ENCODE peak calls at places on chromosomes 16 and 17, in six cellular contexts. One of them, this sample, is unnamed.
A peak's percentile ranks its signal among the peaks of the same experiment; 100 is the strongest.

GRCh38 chr17:35448214-35448898 is at the start of gene SLFN13:
- DNase-seq in CD8-positive, alpha-beta T cell: peak; percentile 91
- DNase-seq in mucosa of descending colon: peak; percentile 91
- DNase-seq in thoracic aorta: no peak
- DNase-seq in lower leg skin: peak; percentile 60
- DNase-seq in heart right ventricle: peak; percentile 88
- DNase-seq in this sample: peak; percentile 78

GRCh38 chr17:18356624-18357023 is 6.7 kb downstream of the SHMT1 start:
- DNase-seq in CD8-positive, alpha-beta T cell: no peak
- DNase-seq in mucosa of descending colon: no peak
- DNase-seq in thoracic aorta: no peak
- DNase-seq in heart right ventricle: peak; percentile 17
- DNase-seq in lower leg skin: peak; percentile 75
- DNase-seq in this sample: no peak

GRCh38 chr16:17084134-17084533 is 386.6 kb downstream of the XYLT1 start:
- DNase-seq in CD8-positive, alpha-beta T cell: no peak
- DNase-seq in lower leg skin: no peak
- DNase-seq in mucosa of descending colon: no peak
- DNase-seq in thoracic aorta: no peak
- DNase-seq in heart right ventricle: no peak
- DNase-seq in this sample: no peak

GRCh38 chr17:68706351-68706750 is 105.2 kb upstream of the FAM20A start:
- DNase-seq in CD8-positive, alpha-beta T cell: no peak
- DNase-seq in lower leg skin: no peak
- DNase-seq in heart right ventricle: no peak
- DNase-seq in thoracic aorta: no peak
- DNase-seq in mucosa of descending colon: no peak
- DNase-seq in this sample: no peak

GRCh38 chr16:4356820-4357219 is 5.7 kb upstream of the PAM16 start:
- DNase-seq in thoracic aorta: no peak
- DNase-seq in CD8-positive, alpha-beta T cell: peak; percentile 19
- DNase-seq in mucosa of descending colon: no peak
- DNase-seq in heart right ventricle: no peak
- DNase-seq in lower leg skin: no peak
- DNase-seq in this sample: no peak

GRCh38 chr17:19017804-19018599 is 13.4 kb upstream of the FAM83G start:
- DNase-seq in lower leg skin: no peak
- DNase-seq in thoracic aorta: no peak
- DNase-seq in CD8-positive, alpha-beta T cell: no peak
- DNase-seq in heart right ventricle: no peak
- DNase-seq in mucosa of descending colon: peak; percentile 51
- DNase-seq in this sample: no peak

GRCh38 chr17:16325964-16326363 is 27.3 kb downstream of the CENPV start:
- DNase-seq in lower leg skin: no peak
- DNase-seq in mucosa of descending colon: no peak
- DNase-seq in thoracic aorta: no peak
- DNase-seq in heart right ventricle: no peak
- DNase-seq in CD8-positive, alpha-beta T cell: no peak
- DNase-seq in this sample: no peak

GRCh38 chr17:6325741-6326140 is 109.2 kb downstream of the AIPL1 start:
- DNase-seq in lower leg skin: no peak
- DNase-seq in thoracic aorta: no peak
- DNase-seq in heart right ventricle: no peak
- DNase-seq in mucosa of descending colon: no peak
- DNase-seq in CD8-positive, alpha-beta T cell: no peak
- DNase-seq in this sample: no peak

GRCh38 chr17:76538281-76538931 is 897 bp upstream of the CYGB start:
- DNase-seq in mucosa of descending colon: peak; percentile 57
- DNase-seq in CD8-positive, alpha-beta T cell: no peak
- DNase-seq in thoracic aorta: no peak
- DNase-seq in lower leg skin: no peak
- DNase-seq in heart right ventricle: no peak
- DNase-seq in this sample: no peak

GRCh38 chr17:34075076-34075475 is 180.0 kb upstream of the CCL2 start:
- DNase-seq in thoracic aorta: no peak
- DNase-seq in mucosa of descending colon: no peak
- DNase-seq in CD8-positive, alpha-beta T cell: no peak
- DNase-seq in heart right ventricle: no peak
- DNase-seq in lower leg skin: no peak
- DNase-seq in this sample: no peak

GRCh38 chr16:69316595-69317034 is 5.5 kb downstream of the VPS4A start:
- DNase-seq in heart right ventricle: no peak
- DNase-seq in CD8-positive, alpha-beta T cell: no peak
- DNase-seq in thoracic aorta: no peak
- DNase-seq in mucosa of descending colon: no peak
- DNase-seq in lower leg skin: no peak
- DNase-seq in this sample: no peak

GRCh38 chr17:60354223-60354622 is 37.7 kb downstream of the USP32 start:
- DNase-seq in heart right ventricle: no peak
- DNase-seq in mucosa of descending colon: no peak
- DNase-seq in CD8-positive, alpha-beta T cell: no peak
- DNase-seq in lower leg skin: no peak
- DNase-seq in thoracic aorta: no peak
- DNase-seq in this sample: no peak

GRCh38 chr17:46977348-46977747 is 1.7 kb downstream of the RPRML start:
- DNase-seq in heart right ventricle: no peak
- DNase-seq in lower leg skin: no peak
- DNase-seq in CD8-positive, alpha-beta T cell: no peak
- DNase-seq in mucosa of descending colon: no peak
- DNase-seq in thoracic aorta: no peak
- DNase-seq in this sample: no peak
- TF ChIP-seq CTCF in heart right ventricle: peak; percentile 6
- TF ChIP-seq CTCF in lower leg skin: no peak
- TF ChIP-seq CTCF in CD8-positive, alpha-beta T cell: no peak
- TF ChIP-seq CTCF in mucosa of descending colon: no peak
- TF ChIP-seq CTCF in thoracic aorta: no peak
- TF ChIP-seq CTCF in this sample: no peak

DNA sequence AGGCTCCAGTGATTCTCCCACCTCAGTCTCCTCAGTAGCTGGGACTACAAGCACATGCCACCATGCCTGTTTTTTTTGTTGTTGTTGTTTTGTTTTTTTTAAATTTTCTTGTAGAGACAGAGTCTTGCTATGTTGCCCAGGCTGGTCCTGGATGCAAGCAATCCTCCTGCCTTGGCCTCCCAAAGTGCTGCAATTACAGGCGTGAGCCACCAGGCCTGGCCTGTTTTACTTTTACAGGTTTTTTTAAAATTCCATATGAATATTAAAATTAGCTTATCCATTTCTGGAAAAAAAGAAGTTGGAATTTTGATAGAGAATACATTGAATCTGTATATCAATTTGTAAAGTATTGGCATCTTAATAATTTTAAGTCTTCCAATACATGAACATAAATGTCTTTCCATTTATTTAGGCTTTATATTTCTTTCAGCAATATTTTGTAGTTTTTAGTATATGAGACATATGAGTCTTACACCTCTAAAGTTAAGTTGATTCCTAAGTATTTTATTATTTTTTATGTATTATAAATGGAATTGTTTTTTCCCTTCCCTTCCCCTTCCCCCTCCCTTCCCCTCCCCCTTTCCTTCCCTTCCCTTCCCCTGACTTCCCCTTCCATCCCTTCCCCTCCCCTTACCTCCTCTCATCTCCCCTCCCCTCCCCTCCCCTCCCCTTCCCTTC is 323.5 kb upstream of the SALL1 start:
- DNase-seq in heart right ventricle: no peak
- DNase-seq in CD8-positive, alpha-beta T cell: no peak
- DNase-seq in lower leg skin: no peak
- DNase-seq in mucosa of descending colon: no peak
- DNase-seq in thoracic aorta: no peak
- DNase-seq in this sample: no peak
- TF ChIP-seq CTCF in heart right ventricle: no peak
- TF ChIP-seq CTCF in CD8-positive, alpha-beta T cell: no peak
- TF ChIP-seq CTCF in lower leg skin: no peak
- TF ChIP-seq CTCF in mucosa of descending colon: no peak
- TF ChIP-seq CTCF in thoracic aorta: no peak
- TF ChIP-seq CTCF in this sample: no peak

DNA sequence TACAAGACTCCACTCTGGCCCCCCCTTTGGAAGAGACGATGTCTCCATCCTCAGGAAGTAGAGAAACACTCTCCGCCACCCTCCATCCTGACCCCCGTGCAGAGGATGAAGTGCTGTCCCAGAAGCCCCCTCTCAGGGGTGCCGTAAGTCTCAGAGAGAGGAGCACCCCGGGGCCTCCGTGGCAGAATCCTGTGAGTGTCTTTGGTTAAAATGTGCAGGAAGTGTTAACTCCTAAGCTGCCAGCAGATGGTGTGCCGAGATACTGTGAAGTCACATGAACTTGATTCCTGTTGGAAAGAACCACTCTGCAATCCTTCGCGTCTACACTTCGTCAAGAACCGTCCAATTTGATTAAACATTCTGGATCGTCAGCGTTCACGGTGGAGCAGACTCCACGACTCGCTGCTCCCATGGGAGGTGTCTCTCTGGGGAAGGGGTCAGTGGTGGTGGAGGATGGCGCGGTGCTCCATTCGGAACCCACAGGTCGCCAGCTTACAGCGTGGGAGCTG is 5.6 kb downstream of the BANP start:
- DNase-seq in CD8-positive, alpha-beta T cell: no peak
- DNase-seq in heart right ventricle: no peak
- DNase-seq in thoracic aorta: no peak
- DNase-seq in mucosa of descending colon: no peak
- DNase-seq in lower leg skin: no peak
- DNase-seq in this sample: peak; percentile 63
- TF ChIP-seq CTCF in CD8-positive, alpha-beta T cell: peak; percentile 24
- TF ChIP-seq CTCF in heart right ventricle: peak; percentile 18
- TF ChIP-seq CTCF in thoracic aorta: no peak
- TF ChIP-seq CTCF in mucosa of descending colon: no peak
- TF ChIP-seq CTCF in lower leg skin: no peak
- TF ChIP-seq CTCF in this sample: peak; percentile 64

DNA sequence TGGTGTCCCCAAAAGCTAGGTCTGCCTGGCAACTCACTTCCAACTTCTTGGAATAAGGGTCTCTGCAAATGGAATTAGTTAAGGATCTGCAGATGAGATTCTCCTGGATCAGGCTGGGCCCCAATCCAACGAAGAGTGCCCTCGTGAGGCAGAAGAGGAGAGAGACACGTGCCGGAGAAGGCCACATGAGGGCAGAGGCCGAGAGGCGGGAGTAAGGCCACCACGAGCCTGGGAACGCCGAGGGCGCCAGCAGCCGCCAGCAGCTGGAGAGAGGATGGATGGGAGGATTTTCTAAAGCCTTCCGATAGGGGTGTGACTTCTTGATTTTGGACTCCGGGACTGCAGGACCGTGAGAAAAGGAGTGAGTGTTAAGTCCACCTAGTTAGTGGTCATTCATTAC is 76.3 kb downstream of the JPH3 start:
- DNase-seq in lower leg skin: no peak
- DNase-seq in CD8-positive, alpha-beta T cell: no peak
- DNase-seq in mucosa of descending colon: no peak
- DNase-seq in thoracic aorta: no peak
- DNase-seq in heart right ventricle: no peak
- DNase-seq in this sample: no peak
- TF ChIP-seq CTCF in lower leg skin: no peak
- TF ChIP-seq CTCF in CD8-positive, alpha-beta T cell: no peak
- TF ChIP-seq CTCF in mucosa of descending colon: no peak
- TF ChIP-seq CTCF in thoracic aorta: no peak
- TF ChIP-seq CTCF in heart right ventricle: no peak
- TF ChIP-seq CTCF in this sample: no peak

GRCh38 chr17:67663445-67663844 is 54.3 kb upstream of the NOL11 start:
- DNase-seq in heart right ventricle: no peak
- DNase-seq in thoracic aorta: no peak
- DNase-seq in mucosa of descending colon: no peak
- DNase-seq in CD8-positive, alpha-beta T cell: no peak
- DNase-seq in lower leg skin: no peak
- DNase-seq in this sample: no peak
- TF ChIP-seq CTCF in heart right ventricle: no peak
- TF ChIP-seq CTCF in thoracic aorta: no peak
- TF ChIP-seq CTCF in mucosa of descending colon: no peak
- TF ChIP-seq CTCF in CD8-positive, alpha-beta T cell: no peak
- TF ChIP-seq CTCF in lower leg skin: no peak
- TF ChIP-seq CTCF in this sample: no peak

This sample was measured in GM13977.